ENCODE peak calls at places on chromosomes 4 and X, in five cellular contexts. One of them, this sample, is unnamed.

GRCh38 chr4:175891863-175892262 is 79.8 kb upstream of the GPM6A start:
- DNase-seq in frontal cortex: no peak
- DNase-seq in GM23338: peak
- DNase-seq in keratinocyte: no peak
- DNase-seq in mucosa of descending colon: peak
- DNase-seq in this sample: no peak

GRCh38 chr4:73901031-73901430 is 31.8 kb downstream of the CXCL1 start:
- DNase-seq in mucosa of descending colon: no peak
- DNase-seq in keratinocyte: no peak
- DNase-seq in GM23338: no peak
- DNase-seq in frontal cortex: no peak
- DNase-seq in this sample: no peak

GRCh38 chr4:73683033-73683432 is 57.3 kb upstream of the CXCL8 start:
- DNase-seq in frontal cortex: no peak
- DNase-seq in keratinocyte: no peak
- DNase-seq in mucosa of descending colon: no peak
- DNase-seq in GM23338: no peak
- DNase-seq in this sample: no peak

GRCh38 chrX:84441143-84441542 is 61.1 kb downstream of the HDX start:
- DNase-seq in GM23338: no peak
- DNase-seq in frontal cortex: no peak
- DNase-seq in mucosa of descending colon: no peak
- DNase-seq in keratinocyte: no peak
- DNase-seq in this sample: no peak

GRCh38 chrX:69232945-69233344 is 67.7 kb upstream of the PJA1 start:
- DNase-seq in keratinocyte: no peak
- DNase-seq in GM23338: no peak
- DNase-seq in mucosa of descending colon: no peak
- DNase-seq in frontal cortex: no peak
- DNase-seq in this sample: no peak

GRCh38 chr4:174999407-174999806 is 81.2 kb downstream of the ADAM29 start:
- DNase-seq in frontal cortex: no peak
- DNase-seq in keratinocyte: no peak
- DNase-seq in GM23338: no peak
- DNase-seq in mucosa of descending colon: no peak
- DNase-seq in this sample: no peak

GRCh38 chr4:113013746-113014145 is 35.7 kb upstream of the ANK2 start:
- DNase-seq in frontal cortex: no peak
- DNase-seq in keratinocyte: no peak
- DNase-seq in GM23338: no peak
- DNase-seq in mucosa of descending colon: no peak
- DNase-seq in this sample: no peak

GRCh38 chr4:73599182-73599581 is 21.1 kb downstream of the RASSF6 start:
- DNase-seq in GM23338: peak
- DNase-seq in keratinocyte: peak
- DNase-seq in frontal cortex: no peak
- DNase-seq in mucosa of descending colon: peak
- DNase-seq in this sample: peak

GRCh38 chr4:37609621-37610020 is 76.6 kb downstream of the RELL1 start:
- DNase-seq in GM23338: no peak
- DNase-seq in keratinocyte: no peak
- DNase-seq in mucosa of descending colon: no peak
- DNase-seq in frontal cortex: no peak
- DNase-seq in this sample: no peak

GRCh38 chr4:155478336-155478825 is 101.6 kb upstream of the MAP9 start:
- DNase-seq in keratinocyte: no peak
- DNase-seq in frontal cortex: no peak
- DNase-seq in mucosa of descending colon: no peak
- DNase-seq in GM23338: no peak
- DNase-seq in this sample: no peak

GRCh38 chr4:121138014-121138413 is 26.1 kb downstream of the TNIP3 start:
- DNase-seq in keratinocyte: no peak
- DNase-seq in GM23338: no peak
- DNase-seq in frontal cortex: no peak
- DNase-seq in mucosa of descending colon: no peak
- DNase-seq in this sample: no peak

GRCh38 chrX:9465380-9466114 is 689 bp downstream of the TBL1X start:
- DNase-seq in keratinocyte: no peak
- DNase-seq in frontal cortex: no peak
- DNase-seq in GM23338: peak
- DNase-seq in mucosa of descending colon: peak
- DNase-seq in this sample: peak

GRCh38 chr4:7161721-7162214 is 30.6 kb upstream of the SORCS2 start:
- DNase-seq in frontal cortex: no peak
- DNase-seq in keratinocyte: no peak
- DNase-seq in mucosa of descending colon: no peak
- DNase-seq in GM23338: no peak
- DNase-seq in this sample: no peak

GRCh38 chrX:100911731-100912130 is 17.0 kb downstream of the XKRX start:
- DNase-seq in frontal cortex: no peak
- DNase-seq in keratinocyte: no peak
- DNase-seq in mucosa of descending colon: no peak
- DNase-seq in GM23338: no peak
- DNase-seq in this sample: peak

GRCh38 chrX:148698221-148698620 is 197.8 kb downstream of the AFF2 start:
- DNase-seq in GM23338: no peak
- DNase-seq in mucosa of descending colon: no peak
- DNase-seq in frontal cortex: no peak
- DNase-seq in keratinocyte: no peak
- DNase-seq in this sample: no peak

GRCh38 chrX:130253916-130254315 is 14.8 kb downstream of the ZNF280C start:
- DNase-seq in keratinocyte: no peak
- DNase-seq in GM23338: no peak
- DNase-seq in mucosa of descending colon: no peak
- DNase-seq in frontal cortex: no peak
- DNase-seq in this sample: no peak

GRCh38 chr4:75708218-75708691 is 16.1 kb upstream of the USO1 start:
- DNase-seq in mucosa of descending colon: peak
- DNase-seq in GM23338: peak
- DNase-seq in keratinocyte: no peak
- DNase-seq in frontal cortex: no peak
- DNase-seq in this sample: peak

GRCh38 chr4:16995451-16995850 is 97.0 kb upstream of the LDB2 start:
- DNase-seq in keratinocyte: no peak
- DNase-seq in GM23338: peak
- DNase-seq in mucosa of descending colon: no peak
- DNase-seq in frontal cortex: no peak
- DNase-seq in this sample: peak

GRCh38 chr4:110639207-110640092 is 16.6 kb upstream of the PITX2 start:
- DNase-seq in frontal cortex: no peak
- DNase-seq in keratinocyte: no peak
- DNase-seq in GM23338: peak
- DNase-seq in mucosa of descending colon: no peak
- DNase-seq in this sample: peak

GRCh38 chr4:5963611-5964010 is 54.6 kb downstream of the C4orf50 start:
- DNase-seq in keratinocyte: no peak
- DNase-seq in mucosa of descending colon: no peak
- DNase-seq in frontal cortex: no peak
- DNase-seq in GM23338: peak
- DNase-seq in this sample: peak

GRCh38 chrX:67692246-67692645 is 148.4 kb downstream of the AR start:
- DNase-seq in frontal cortex: no peak
- DNase-seq in mucosa of descending colon: no peak
- DNase-seq in GM23338: no peak
- DNase-seq in keratinocyte: no peak
- DNase-seq in this sample: no peak

GRCh38 chrX:119885554-119886428 is 9.9 kb upstream of the AKAP14 start:
- DNase-seq in GM23338: peak
- DNase-seq in mucosa of descending colon: peak
- DNase-seq in frontal cortex: no peak
- DNase-seq in keratinocyte: no peak
- DNase-seq in this sample: peak

GRCh38 chrX:11687157-11687556 is 21.4 kb upstream of the ARHGAP6 start:
- DNase-seq in mucosa of descending colon: no peak
- DNase-seq in frontal cortex: no peak
- DNase-seq in keratinocyte: no peak
- DNase-seq in GM23338: no peak
- DNase-seq in this sample: peak

GRCh38 chrX:68183612-68184214 is 249.6 kb downstream of the OPHN1 start:
- DNase-seq in GM23338: peak
- DNase-seq in mucosa of descending colon: peak
- DNase-seq in frontal cortex: no peak
- DNase-seq in keratinocyte: no peak
- DNase-seq in this sample: peak

GRCh38 chr4:47525154-47525819 is 40.2 kb downstream of the ATP10D start:
- DNase-seq in GM23338: no peak
- DNase-seq in frontal cortex: no peak
- DNase-seq in keratinocyte: no peak
- DNase-seq in mucosa of descending colon: no peak
- DNase-seq in this sample: no peak

This sample was measured in ELF-1.